ENCODE peak calls at places on chromosomes 4 and X, in ten cellular contexts. C, S, P, Y, H, M, Q, V, U and D are unnamed samples.

GRCh38 chr4:19684079-19684478 is 567.6 kb upstream of the SLIT2 start:
- DNase-seq in C (no peak), S (no peak), P (no peak), Y (no peak), H (no peak), M (no peak), Q (no peak), V (no peak), U (no peak), D (no peak)

GRCh38 chrX:136353519-136354095 is 52.8 kb downstream of the ADGRG4 start:
- DNase-seq in C (no peak), S (no peak), P (no peak), Y (no peak), H (no peak), M (no peak), Q (no peak), V (no peak), U (no peak), D (no peak)

GRCh38 chr4:35559559-35560365 is 684.6 kb downstream of the ARAP2 start:
- DNase-seq in C (no peak), S (no peak), P (no peak), Y (no peak), H (no peak), M (peak), Q (no peak), V (no peak), U (no peak), D (no peak)

GRCh38 chr4:185708348-185708747 is 103.6 kb downstream of the SORBS2 start:
- DNase-seq in C (no peak), S (no peak), P (no peak), Y (no peak), H (no peak), M (no peak), Q (peak), V (no peak), U (no peak), D (no peak)

GRCh38 chr4:56995525-56995924 is 16.8 kb downstream of the POLR2B start:
- DNase-seq in C (no peak), S (no peak), P (no peak), Y (no peak), H (no peak), M (no peak), Q (peak), V (no peak), U (no peak), D (peak)

GRCh38 chrX:70755850-70756249 is 152.7 kb downstream of the TEX11 start:
- DNase-seq in C (peak), S (no peak), P (peak), Y (peak), H (peak), M (peak), Q (no peak), V (no peak), U (peak), D (no peak)

GRCh38 chr4:15197005-15197404 is 194.7 kb downstream of the CPEB2 start:
- DNase-seq in C (no peak), S (no peak), P (peak), Y (no peak), H (no peak), M (peak), Q (peak), V (no peak), U (no peak), D (peak)

GRCh38 chrX:134452591-134452990 is 7.4 kb upstream of the HPRT1 start:
- DNase-seq in C (no peak), S (no peak), P (no peak), Y (no peak), H (no peak), M (no peak), Q (no peak), V (no peak), U (no peak), D (no peak)

GRCh38 chr4:90727938-90728337 is 600.7 kb downstream of the CCSER1 start:
- DNase-seq in C (no peak), S (no peak), P (no peak), Y (no peak), H (no peak), M (peak), Q (no peak), V (no peak), U (no peak), D (no peak)

GRCh38 chr4:123361195-123361861 is 35.3 kb upstream of the SPRY1 start:
- DNase-seq in C (no peak), S (no peak), P (no peak), Y (no peak), H (no peak), M (no peak), Q (peak), V (no peak), U (no peak), D (no peak)